ENCODE peak calls at places on chromosomes 12 and 14, in four cellular contexts. One of them, this sample, is unnamed.
A peak's percentile ranks its signal among the peaks of the same experiment; 100 is the strongest.

GRCh38 chr12:910416-910815 is 39.1 kb downstream of the RAD52 start:
- DNase-seq in left lung: no peak
- DNase-seq in Panc1: no peak
- DNase-seq in fibroblast of villous mesenchyme: no peak
- DNase-seq in this sample: no peak

GRCh38 chr12:5374691-5375090 is 57.2 kb upstream of the NTF3 start:
- DNase-seq in fibroblast of villous mesenchyme: no peak
- DNase-seq in left lung: no peak
- DNase-seq in Panc1: no peak
- DNase-seq in this sample: no peak

GRCh38 chr12:45586486-45586885 is 143.0 kb upstream of the ARID2 start:
- DNase-seq in Panc1: no peak
- DNase-seq in left lung: no peak
- DNase-seq in fibroblast of villous mesenchyme: no peak
- DNase-seq in this sample: no peak

GRCh38 chr12:79635676-79636075 is 55.1 kb downstream of the PAWR start:
- DNase-seq in left lung: no peak
- DNase-seq in Panc1: no peak
- DNase-seq in fibroblast of villous mesenchyme: peak; percentile 87
- DNase-seq in this sample: no peak

GRCh38 chr14:99595034-99595433 is 9.0 kb downstream of the CCDC85C start:
- DNase-seq in left lung: no peak
- DNase-seq in fibroblast of villous mesenchyme: no peak
- DNase-seq in Panc1: no peak
- DNase-seq in this sample: no peak

GRCh38 chr12:87953257-87953860 is 75.8 kb downstream of the C12orf50 start:
- DNase-seq in left lung: no peak
- DNase-seq in fibroblast of villous mesenchyme: peak; percentile 37
- DNase-seq in Panc1: peak; percentile 8
- DNase-seq in this sample: peak; percentile 24

GRCh38 chr14:74401504-74402241 is 24.3 kb downstream of the SYNDIG1L start:
- DNase-seq in Panc1: no peak
- DNase-seq in left lung: peak; percentile 50
- DNase-seq in fibroblast of villous mesenchyme: peak; percentile 3
- DNase-seq in this sample: no peak

GRCh38 chr14:74616507-74616906 is 4.5 kb upstream of the LTBP2 start:
- DNase-seq in Panc1: no peak
- DNase-seq in left lung: no peak
- DNase-seq in fibroblast of villous mesenchyme: peak; percentile 82
- DNase-seq in this sample: no peak

GRCh38 chr14:53193193-53193592 is 40.1 kb upstream of the DDHD1 start:
- DNase-seq in fibroblast of villous mesenchyme: peak; percentile 59
- DNase-seq in left lung: no peak
- DNase-seq in Panc1: no peak
- DNase-seq in this sample: no peak

GRCh38 chr14:80867798-80868197 is 73.7 kb downstream of the CEP128 start:
- DNase-seq in fibroblast of villous mesenchyme: no peak
- DNase-seq in left lung: no peak
- DNase-seq in Panc1: no peak
- DNase-seq in this sample: no peak

GRCh38 chr12:32548691-32549412 is 130.2 kb upstream of the DNM1L start:
- DNase-seq in left lung: no peak
- DNase-seq in fibroblast of villous mesenchyme: peak; percentile 82
- DNase-seq in Panc1: no peak
- DNase-seq in this sample: peak; percentile 54

GRCh38 chr12:98592825-98593322 is 612 bp upstream of the SLC25A3 start:
- DNase-seq in Panc1: no peak
- DNase-seq in fibroblast of villous mesenchyme: peak; percentile 57
- DNase-seq in left lung: no peak
- DNase-seq in this sample: no peak

GRCh38 chr12:76123301-76124212 is 39.1 kb upstream of the NAP1L1 start:
- DNase-seq in left lung: no peak
- DNase-seq in Panc1: no peak
- DNase-seq in fibroblast of villous mesenchyme: no peak
- DNase-seq in this sample: no peak

GRCh38 chr14:55846852-55847471 is 267.0 kb downstream of the KTN1 start:
- DNase-seq in fibroblast of villous mesenchyme: peak; percentile 36
- DNase-seq in left lung: no peak
- DNase-seq in Panc1: no peak
- DNase-seq in this sample: no peak

DNA sequence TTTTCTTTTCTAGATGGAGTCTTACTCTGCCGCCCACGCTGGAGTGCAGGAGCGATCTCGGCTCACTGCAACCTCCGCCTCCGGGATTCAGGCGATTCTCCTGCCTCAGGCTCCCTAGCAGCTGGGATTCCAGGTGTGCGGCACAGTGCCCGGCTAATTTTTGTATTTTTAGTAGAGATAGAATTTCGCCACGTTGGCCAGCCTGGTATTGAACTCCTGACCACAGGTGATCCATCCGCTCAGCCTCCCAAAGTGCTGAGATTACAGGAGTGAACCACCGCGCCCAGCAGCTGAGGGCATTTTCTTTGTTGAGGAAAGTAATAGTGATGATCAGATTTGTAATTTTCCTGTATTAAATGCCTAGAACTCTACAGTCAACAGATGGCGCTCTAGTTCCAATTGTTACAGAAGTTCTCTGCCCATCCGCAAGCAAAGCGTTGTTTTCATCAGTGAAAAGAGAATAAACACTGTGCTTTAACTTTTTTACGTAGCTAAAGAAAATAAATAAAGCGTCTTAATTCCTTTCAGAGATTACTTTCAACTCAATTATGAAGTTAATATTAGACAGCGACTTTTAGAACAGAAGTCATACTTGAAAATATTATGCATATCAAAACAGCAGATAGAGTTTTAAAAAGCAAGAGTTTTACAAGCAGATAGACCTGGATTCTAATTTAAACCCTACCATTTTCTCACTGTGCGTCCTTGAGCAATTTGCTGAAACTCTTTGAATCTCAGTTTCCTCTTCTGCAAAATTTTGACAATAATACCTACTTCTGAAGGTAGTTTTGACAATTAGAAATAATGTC is 335.1 kb downstream of the DUSP6 start:
- DNase-seq in left lung: no peak
- DNase-seq in Panc1: peak; percentile 51
- DNase-seq in fibroblast of villous mesenchyme: peak; percentile 76
- DNase-seq in this sample: no peak
- H3K4me3 ChIP-seq in left lung: no peak overlapping the region
- H3K4me3 ChIP-seq in Panc1: peak overlapping the region; percentile 21
- H3K4me3 ChIP-seq in fibroblast of villous mesenchyme: peak overlapping the region; percentile 37
- H3K4me3 ChIP-seq in this sample: peak overlapping the region; percentile 37

DNA sequence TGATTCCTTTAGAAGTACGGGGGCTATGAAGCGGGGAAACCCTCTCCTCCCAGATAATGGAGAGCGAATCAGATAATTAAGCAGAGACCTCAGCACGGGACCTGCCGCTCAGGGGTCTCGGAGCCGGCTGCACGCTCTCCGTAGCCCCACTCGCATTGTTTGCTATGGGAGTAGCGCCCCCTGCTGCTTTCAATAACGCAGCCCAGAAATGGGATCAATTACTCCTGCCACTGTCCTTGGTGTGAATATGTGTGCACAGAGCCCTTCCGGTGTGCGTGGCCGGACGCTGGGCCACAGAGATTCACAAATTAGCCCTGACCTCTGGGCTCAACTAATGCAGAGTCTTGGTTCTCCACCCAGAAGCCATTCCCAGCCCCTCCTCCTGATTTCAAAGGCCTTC is 76.4 kb upstream of the TMEM132C start:
- DNase-seq in left lung: no peak
- DNase-seq in Panc1: no peak
- DNase-seq in fibroblast of villous mesenchyme: no peak
- DNase-seq in this sample: no peak
- TF ChIP-seq CTCF in left lung: no peak
- TF ChIP-seq CTCF in Panc1: peak; percentile 81
- TF ChIP-seq CTCF in fibroblast of villous mesenchyme: peak; percentile 21
- TF ChIP-seq CTCF in this sample: no peak

DNA sequence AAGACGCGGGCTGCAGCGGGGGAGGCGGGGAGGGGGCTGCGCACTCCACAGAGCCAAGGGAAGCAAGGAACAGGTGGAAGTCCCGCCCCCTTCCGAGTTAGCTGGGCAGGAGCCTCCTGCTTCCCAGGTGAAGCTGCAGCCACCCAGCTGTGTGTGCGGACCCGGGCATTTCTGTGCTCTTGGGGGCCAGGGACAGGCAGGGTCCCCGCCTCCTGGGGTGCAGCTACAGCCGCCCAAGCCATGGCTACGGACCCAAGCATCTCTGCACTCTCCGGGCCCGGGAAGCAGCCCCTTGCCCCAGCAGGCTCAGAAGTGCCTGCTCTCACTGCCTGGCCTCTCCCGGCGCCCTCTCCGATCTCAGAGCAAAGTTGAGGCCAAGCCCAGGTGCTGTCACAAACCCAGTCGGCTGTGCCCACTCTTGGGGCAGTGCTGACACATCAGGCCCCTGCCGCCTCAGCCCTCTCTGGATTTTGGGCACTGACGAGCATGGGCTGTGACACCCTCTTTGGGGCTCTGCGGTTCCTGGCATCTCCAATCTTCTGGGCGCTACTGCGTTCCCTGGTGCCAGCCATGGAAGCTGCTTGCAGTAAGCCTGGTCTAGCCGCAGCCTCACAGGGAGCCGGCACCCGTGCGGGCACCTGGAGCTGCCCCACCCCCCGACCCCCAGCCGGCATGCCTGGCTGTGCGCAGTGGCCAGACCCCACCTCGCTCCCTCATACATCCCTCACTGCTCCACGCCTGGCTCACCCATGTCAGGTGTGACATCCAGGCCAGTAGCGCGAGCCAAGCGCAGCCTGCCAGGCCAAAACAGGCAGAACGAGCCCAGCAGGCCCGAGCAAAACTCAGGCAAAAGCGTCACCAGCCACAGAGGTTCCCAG is 8.5 kb upstream of the MGAT4C start:
- DNase-seq in left lung: peak; percentile 42
- DNase-seq in fibroblast of villous mesenchyme: no peak
- DNase-seq in Panc1: no peak
- DNase-seq in this sample: no peak
- H3K4me3 ChIP-seq in left lung: peak overlapping the region; percentile 26
- H3K4me3 ChIP-seq in fibroblast of villous mesenchyme: no peak overlapping the region
- H3K4me3 ChIP-seq in Panc1: peak overlapping the region; percentile 59
- H3K4me3 ChIP-seq in this sample: no peak overlapping the region

GRCh38 chr14:70660967-70661871 is 19.5 kb downstream of the TTC9 start:
- DNase-seq in fibroblast of villous mesenchyme: no peak
- DNase-seq in Panc1: no peak
- DNase-seq in left lung: no peak
- DNase-seq in this sample: no peak
- TF ChIP-seq CTCF in fibroblast of villous mesenchyme: no peak
- TF ChIP-seq CTCF in Panc1: no peak
- TF ChIP-seq CTCF in left lung: no peak
- TF ChIP-seq CTCF in this sample: no peak

DNA sequence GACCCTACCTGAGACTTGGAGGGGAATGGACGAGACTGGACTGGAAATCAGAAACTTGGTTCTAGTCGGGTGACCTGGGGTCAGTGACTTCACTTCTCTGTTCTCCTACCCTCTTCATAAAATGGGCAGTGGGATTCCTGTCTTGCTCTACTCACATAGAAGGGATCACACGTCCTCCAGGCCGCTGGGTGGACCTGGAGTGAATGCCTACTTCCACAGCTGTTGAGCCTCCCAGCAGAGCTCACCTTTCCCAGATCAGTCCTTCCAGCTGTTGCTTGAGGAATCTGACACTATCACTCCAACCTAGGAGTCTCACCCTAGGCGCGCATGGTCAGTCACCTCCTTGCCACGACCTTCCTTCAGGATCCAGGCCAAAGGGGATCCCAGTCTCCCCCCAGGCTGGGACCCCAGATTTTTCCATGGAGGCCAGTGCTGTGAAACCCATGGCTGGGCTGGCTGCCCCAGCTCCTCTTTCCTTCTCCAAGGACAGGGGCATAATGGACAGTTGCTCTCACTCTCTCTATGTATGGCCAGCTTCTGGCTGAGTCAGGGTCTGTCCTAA is 641 bp downstream of the ACVRL1 start:
- DNase-seq in left lung: no peak
- DNase-seq in Panc1: no peak
- DNase-seq in fibroblast of villous mesenchyme: no peak
- DNase-seq in this sample: no peak
- H3K4me3 ChIP-seq in left lung: peak overlapping the region; percentile 51
- H3K4me3 ChIP-seq in Panc1: no peak overlapping the region
- H3K4me3 ChIP-seq in fibroblast of villous mesenchyme: peak overlapping the region; percentile 54
- H3K4me3 ChIP-seq in this sample: peak overlapping the region; percentile 54

This sample was measured in AG04449.